ENCODE peak calls at places on chromosomes 5 and 9, in nine cellular contexts. D is PC-3, N is upper lobe of left lung, K is IMR-90, G is astrocyte of the cerebellum, O is fibroblast of villous mesenchyme, J is GM12865, F is GM23338, Q is cardiac muscle cell. X is an unnamed sample.

GRCh38 chr5:98500811-98501210 is 272.7 kb upstream of the RGMB start:
- DNase-seq in D (no peak), N (no peak), K (no peak), G (no peak), O (no peak), J (no peak), F (no peak), Q (no peak), X (no peak)

GRCh38 chr5:108379722-108380530 is 2.0 kb downstream of the FBXL17 start:
- DNase-seq in D (peak; percentile 26), N (no peak), K (peak; percentile 31), G (no peak), O (peak; percentile 17), J (peak; percentile 35), F (no peak), Q (peak; percentile 40), X (no peak)

GRCh38 chr5:158135682-158136176 is 276.8 kb upstream of the CLINT1 start:
- DNase-seq in D (no peak), N (no peak), K (no peak), G (no peak), O (no peak), J (no peak), F (peak; percentile 77), Q (no peak), X (no peak)

GRCh38 chr9:126516936-126517750 is 96.6 kb upstream of the LMX1B start:
- DNase-seq in D (peak; percentile 75), N (peak; percentile 65), K (peak; percentile 84), G (peak; percentile 35), O (peak; percentile 75), J (no peak), F (peak; percentile 78), Q (peak; percentile 48), X (peak; percentile 89)

GRCh38 chr9:105254226-105254625 is 9.8 kb downstream of the SLC44A1 start:
- DNase-seq in D (no peak), N (no peak), K (no peak), G (no peak), O (no peak), J (no peak), F (peak; percentile 36), Q (no peak), X (no peak)

GRCh38 chr5:65766159-65766558 is 44.2 kb downstream of the NLN start:
- DNase-seq in D (no peak), N (no peak), K (no peak), G (no peak), O (no peak), J (no peak), F (no peak), Q (no peak), X (no peak)

GRCh38 chr9:129983891-129984290 is 59.1 kb downstream of the FNBP1 start:
- DNase-seq in D (peak; percentile 57), N (no peak), K (no peak), G (peak; percentile 57), O (peak; percentile 78), J (no peak), F (no peak), Q (no peak), X (no peak)

GRCh38 chr5:153813871-153814270 is 224.8 kb downstream of the FAM114A2 start:
- DNase-seq in D (no peak), N (no peak), K (no peak), G (no peak), O (peak; percentile 13), J (no peak), F (no peak), Q (no peak), X (no peak)

GRCh38 chr9:122526602-122527001 is 491 bp downstream of the OR1N1 start:
- DNase-seq in D (no peak), N (no peak), K (no peak), G (no peak), O (no peak), J (no peak), F (no peak), Q (no peak), X (no peak)

GRCh38 chr5:56735845-56736641 is 79.3 kb upstream of the MAP3K1 start:
- DNase-seq in D (no peak), N (no peak), K (no peak), G (no peak), O (peak; percentile 18), J (peak; percentile 2), F (peak; percentile 10), Q (peak; percentile 72), X (no peak)

GRCh38 chr5:65951330-65951729 is 25.0 kb downstream of the ERBIN start:
- DNase-seq in D (no peak), N (no peak), K (no peak), G (no peak), O (no peak), J (no peak), F (no peak), Q (no peak), X (no peak)

GRCh38 chr9:111743275-111743674 is 51.5 kb downstream of the SHOC1 start:
- DNase-seq in D (peak; percentile 88), N (no peak), K (peak; percentile 86), G (no peak), O (peak; percentile 84), J (no peak), F (no peak), Q (no peak), X (no peak)

GRCh38 chr5:178207183-178207916 is 3.0 kb downstream of the HNRNPAB start:
- DNase-seq in D (peak; percentile 85), N (peak; percentile 67), K (peak; percentile 67), G (peak; percentile 72), O (peak; percentile 43), J (no peak), F (no peak), Q (no peak), X (no peak)

DNA sequence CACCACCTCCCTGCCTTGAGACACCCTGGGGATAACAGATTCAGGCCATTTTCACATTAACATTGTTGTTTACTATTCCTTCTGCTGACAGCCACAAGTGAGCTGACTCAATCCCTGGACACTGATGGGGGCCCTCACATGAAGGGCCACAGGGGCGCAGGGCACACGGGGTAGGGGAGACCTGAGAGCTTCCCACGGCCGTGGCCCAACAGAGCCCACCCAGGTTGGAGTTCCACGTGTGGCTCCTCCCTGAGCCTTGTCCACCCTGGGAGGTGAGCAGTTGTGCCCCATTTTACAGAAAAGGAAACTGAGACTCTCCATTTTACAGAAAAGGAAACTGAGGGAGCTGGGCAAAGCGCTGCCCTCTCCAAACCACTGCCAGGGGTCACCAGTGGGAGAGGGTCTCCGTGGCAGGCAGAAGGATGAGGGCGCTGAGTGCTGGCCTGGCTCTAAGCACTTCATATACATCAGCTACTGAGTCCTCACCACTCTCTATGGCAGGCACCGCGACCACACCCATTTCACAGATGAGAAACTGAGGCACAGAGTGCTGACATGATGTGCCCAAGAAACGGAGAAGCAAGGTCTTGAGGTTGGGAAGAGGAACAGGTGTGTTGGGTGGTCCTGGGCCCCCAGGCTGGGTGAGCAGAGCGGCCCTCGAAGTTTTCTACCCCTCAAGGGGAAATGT is 2.3 kb downstream of the NINJ1 start:
- DNase-seq in D (no peak), N (no peak), K (no peak), G (no peak), O (no peak), J (no peak), F (no peak), Q (no peak), X (no peak)
- H3K4me3 ChIP-seq in D (no peak overlapping the region), N (no peak overlapping the region), K (no peak overlapping the region), G (peak overlapping the region; percentile 72), O (no peak overlapping the region), J (no peak overlapping the region), F (no peak overlapping the region), Q (no peak overlapping the region), X (no peak overlapping the region)

DNA sequence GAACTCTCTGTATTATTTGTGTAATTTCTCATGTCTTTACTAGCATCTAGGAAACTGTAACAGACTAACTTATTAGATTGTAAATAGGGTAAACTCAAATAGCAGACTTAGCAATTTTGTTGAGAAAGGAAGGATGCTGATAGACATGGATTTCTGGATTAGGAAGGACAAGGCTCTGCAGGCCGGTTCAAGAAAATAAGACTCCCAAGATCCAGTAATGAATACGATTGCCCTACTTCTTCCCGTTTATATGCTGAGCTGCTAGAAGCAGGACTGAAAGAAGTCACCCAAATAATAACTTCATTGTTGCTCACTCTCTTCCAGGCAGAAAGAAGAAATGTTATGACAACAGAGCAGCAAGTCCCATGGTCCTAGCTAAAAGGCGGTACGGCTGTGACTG is 22.8 kb upstream of the C9orf40 start:
- DNase-seq in D (no peak), N (no peak), K (no peak), G (no peak), O (no peak), J (no peak), F (no peak), Q (no peak), X (no peak)
- H3K4me3 ChIP-seq in D (no peak overlapping the region), N (no peak overlapping the region), K (no peak overlapping the region), G (no peak overlapping the region), O (no peak overlapping the region), J (no peak overlapping the region), F (no peak overlapping the region), Q (no peak overlapping the region), X (no peak overlapping the region)

DNA sequence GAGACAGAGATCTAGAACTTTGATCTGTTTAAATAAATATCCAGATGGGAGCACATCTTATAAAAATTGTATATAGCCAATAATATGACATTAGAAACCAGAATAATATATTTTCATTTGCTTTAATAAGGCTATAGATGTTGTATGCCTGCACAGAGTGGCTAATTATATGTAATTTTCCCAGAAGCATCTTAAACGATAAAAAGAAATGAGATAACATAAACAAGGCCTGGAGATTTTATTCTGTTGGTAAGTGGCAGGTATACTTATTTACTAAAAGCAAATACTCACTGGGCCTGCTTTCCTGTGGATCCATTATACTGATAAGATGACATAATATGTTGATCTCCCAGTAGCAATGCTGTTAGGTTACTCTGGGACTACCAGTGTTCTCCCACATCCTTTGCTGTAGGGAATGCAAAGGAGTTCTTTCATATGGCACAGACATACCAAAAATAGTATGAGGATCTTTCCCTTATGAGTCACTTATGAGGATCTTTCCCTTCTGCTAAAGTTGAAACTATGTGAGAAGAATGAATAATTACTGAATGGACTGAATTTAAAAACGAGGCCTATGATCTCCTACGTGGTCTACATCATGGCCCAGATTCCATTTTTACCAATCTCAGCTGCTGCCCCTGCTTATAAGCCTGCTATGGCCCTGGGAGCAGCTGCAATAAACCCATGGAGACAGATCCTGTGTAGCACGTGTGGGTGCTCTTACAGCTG is 112.1 kb downstream of the NUDT12 start:
- DNase-seq in D (peak; percentile 87), N (no peak), K (peak; percentile 88), G (peak; percentile 66), O (peak; percentile 46), J (no peak), F (no peak), Q (no peak), X (peak; percentile 79)
- H3K4me3 ChIP-seq in D (no peak overlapping the region), N (no peak overlapping the region), K (no peak overlapping the region), G (no peak overlapping the region), O (no peak overlapping the region), J (no peak overlapping the region), F (no peak overlapping the region), Q (no peak overlapping the region), X (no peak overlapping the region)

GRCh38 chr5:179554981-179555380 is 4.6 kb downstream of the RUFY1 start:
- DNase-seq in D (no peak), N (no peak), K (no peak), G (no peak), O (no peak), J (no peak), F (no peak), Q (no peak), X (no peak)

GRCh38 chr5:179558912-179559279 is 8.5 kb downstream of the RUFY1 start:
- DNase-seq in D (peak; percentile 13), N (peak; percentile 31), K (peak; percentile 10), G (no peak), O (peak; percentile 44), J (no peak), F (peak; percentile 93), Q (peak; percentile 38), X (no peak)

GRCh38 chr5:179553875-179554274 is 3.5 kb downstream of the RUFY1 start:
- DNase-seq in D (peak; percentile 63), N (peak; percentile 38), K (peak; percentile 84), G (no peak), O (peak; percentile 60), J (no peak), F (no peak), Q (no peak), X (no peak)

GRCh38 chr5:179559280-179560252 is 9.2 kb downstream of the RUFY1 start:
- DNase-seq in D (peak; percentile 97), N (peak; percentile 99), K (peak; percentile 98), G (peak; percentile 97), O (peak; percentile 99), J (peak; percentile 90), F (peak; percentile 100), Q (peak; percentile 95), X (peak; percentile 96)
- H3K4me3 ChIP-seq in D (peak overlapping the region; percentile 97), N (peak overlapping the region; percentile 25), K (peak overlapping the region; percentile 50), G (peak overlapping the region; percentile 60), O (peak overlapping the region; percentile 76), J (peak overlapping the region; percentile 59), F (peak overlapping the region; percentile 61), Q (peak overlapping the region; percentile 41), X (peak overlapping the region; percentile 60)

X was measured in BJ.